ENCODE peak calls at places on chromosome 19, in four cellular contexts. C is Peyer's patch, T is adrenal gland, B is heart left ventricle. I is an unnamed sample. For H3K4me1, the result is how much of the 10 kb centered on the place peaks cover.

GRCh38 chr19:19637523-19638251 is 5.8 kb downstream of the GMIP start:
- DNase-seq in C (no peak), T (no peak), B (no peak), I (no peak)

GRCh38 chr19:54523403-54523802 is 20.8 kb downstream of the LAIR2 start:
- DNase-seq in C (no peak), T (no peak), B (no peak), I (no peak)

GRCh38 chr19:29086182-29086581 is 126.8 kb downstream of the UQCRFS1 start:
- DNase-seq in C (no peak), T (no peak), B (no peak), I (peak)

GRCh38 chr19:53509443-53509842 is 28.5 kb upstream of the ZNF331 start:
- DNase-seq in C (no peak), T (no peak), B (no peak), I (no peak)

GRCh38 chr19:17244618-17245534 is 843 bp downstream of the NR2F6 start:
- DNase-seq in C (peak), T (no peak), B (peak), I (peak)

GRCh38 chr19:12792048-12792852 is 964 bp downstream of the JUNB start:
- DNase-seq in C (peak), T (peak), B (peak), I (peak)

GRCh38 chr19:7788178-7788932 is 25.3 kb downstream of the CLEC4M start:
- DNase-seq in C (no peak), T (no peak), B (no peak), I (no peak)

GRCh38 chr19:5492813-5493409 is 37.7 kb downstream of the ZNRF4 start:
- DNase-seq in C (no peak), T (no peak), B (no peak), I (no peak)

GRCh38 chr19:56949651-56950050 is 109.1 kb upstream of the PEG3 start:
- DNase-seq in C (no peak), T (peak), B (peak), I (no peak)

GRCh38 chr19:56955637-56956216 is 115.2 kb upstream of the PEG3 start:
- DNase-seq in C (no peak), T (no peak), B (no peak), I (no peak)

GRCh38 chr19:56953411-56953810 is 112.9 kb upstream of the PEG3 start:
- DNase-seq in C (no peak), T (no peak), B (no peak), I (no peak)

GRCh38 chr19:56947206-56947605 is 106.7 kb upstream of the PEG3 start:
- DNase-seq in C (no peak), T (no peak), B (no peak), I (no peak)

DNA sequence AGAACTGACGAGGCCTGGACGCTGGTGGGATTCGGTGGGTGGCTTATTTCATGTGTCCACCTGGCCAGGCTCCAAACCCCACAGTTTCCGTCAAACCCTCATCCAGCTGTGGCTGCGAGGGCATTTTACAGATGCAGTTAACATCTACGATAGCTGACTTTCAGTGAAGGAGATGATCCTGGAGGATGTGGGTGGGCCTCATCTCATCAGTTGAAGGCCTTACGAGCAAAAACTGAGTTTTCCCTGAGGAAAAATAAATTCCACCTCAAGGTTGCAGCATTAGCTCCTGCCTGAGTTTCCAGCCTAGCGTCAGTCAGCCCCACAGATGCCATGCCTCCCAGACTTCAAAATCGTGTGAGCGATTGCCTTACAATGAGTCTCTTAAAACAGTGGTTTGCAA is 111.1 kb upstream of the PEG3 start:
- DNase-seq in C (no peak), T (no peak), B (no peak), I (no peak)
- TF ChIP-seq POLR2A in C (no peak), T (no peak), B (no peak), I (no peak)

GRCh38 chr19:15307169-15307568 is 25.2 kb downstream of the BRD4 start:
- DNase-seq in C (no peak), T (no peak), B (no peak), I (no peak)

GRCh38 chr19:15304140-15304705 is 28.1 kb downstream of the BRD4 start:
- DNase-seq in C (no peak), T (no peak), B (peak), I (no peak)

GRCh38 chr19:15303105-15303780 is 29.1 kb downstream of the BRD4 start:
- DNase-seq in C (no peak), T (no peak), B (no peak), I (no peak)

GRCh38 chr19:15300533-15301194 is 31.7 kb downstream of the BRD4 start:
- DNase-seq in C (no peak), T (no peak), B (no peak), I (no peak)

GRCh38 chr19:15305582-15306334 is 26.6 kb downstream of the BRD4 start:
- DNase-seq in C (no peak), T (no peak), B (no peak), I (no peak)
- H3K4me1 ChIP-seq in C (under half), T (under half), B (half or more), I (half or more)

GRCh38 chr19:47561440-47562045 is 11.4 kb downstream of the ZNF541 start:
- DNase-seq in C (no peak), T (no peak), B (no peak), I (no peak)
- H3K27ac ChIP-seq in C (no peak), T (no peak), B (no peak), I (no peak)

GRCh38 chr19:57934820-57935665 is at the start of gene ZNF418:
- DNase-seq in C (peak), T (peak), B (peak), I (peak)
- TF ChIP-seq POLR2A in C (no peak), T (no peak), B (no peak), I (no peak)

GRCh38 chr19:35000647-35001501 is 751 bp downstream of the GRAMD1A start:
- DNase-seq in C (peak), T (no peak), B (peak), I (peak)
- H3K4me1 ChIP-seq in C (under half), T (under half), B (half or more), I (half or more)

DNA sequence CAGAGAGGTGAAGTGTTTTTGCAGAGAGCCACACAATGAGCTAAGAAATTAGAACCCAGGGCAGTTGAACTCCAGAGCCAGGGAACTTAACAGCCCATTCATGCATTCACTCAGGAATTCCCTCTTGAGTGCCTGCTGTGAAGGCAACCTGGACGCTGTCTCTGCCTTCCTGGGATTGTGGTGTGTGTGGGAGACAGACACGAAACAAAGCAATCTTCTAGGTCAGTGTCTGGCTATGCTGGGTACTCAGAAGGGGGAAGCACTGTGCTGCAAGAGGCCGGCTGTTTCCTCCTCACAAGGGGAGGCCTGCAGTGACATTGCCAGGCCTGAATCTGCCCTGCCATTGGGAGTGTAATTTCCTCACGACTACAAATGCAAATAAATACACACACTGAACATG is 9.7 kb downstream of the BCKDHA start:
- DNase-seq in C (no peak), T (no peak), B (peak), I (peak)
- H3K27ac ChIP-seq in C (no peak), T (no peak), B (peak), I (peak)

DNA sequence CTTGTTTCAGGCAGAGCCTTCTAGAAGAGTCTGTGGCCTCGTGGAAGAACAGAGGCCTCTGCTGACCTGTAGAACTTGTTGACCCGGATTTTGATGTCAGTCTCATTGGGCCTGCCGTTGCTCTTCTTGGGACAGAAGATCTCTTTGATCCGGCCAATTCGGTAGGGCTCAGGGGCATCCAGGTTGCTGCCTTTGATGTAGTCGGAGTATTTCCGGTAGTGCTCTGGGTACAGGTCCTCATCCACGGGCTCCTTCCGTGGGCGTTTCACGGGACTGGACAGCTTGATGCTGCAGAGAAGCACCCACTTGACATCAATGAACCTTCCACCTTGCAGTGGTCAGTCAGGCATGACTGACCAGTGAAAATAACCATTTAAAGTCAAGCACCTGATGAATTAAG is 24.0 kb upstream of the EIF3G start:
- DNase-seq in C (no peak), T (no peak), B (no peak), I (no peak)
- TF ChIP-seq POLR2A in C (no peak), T (no peak), B (no peak), I (no peak)

GRCh38 chr19:46890423-46891170 is 29.8 kb downstream of the ARHGAP35 start:
- DNase-seq in C (peak), T (no peak), B (no peak), I (peak)
- H3K4me1 ChIP-seq in C (under half), T (under half), B (under half), I (under half)

GRCh38 chr19:42303101-42303464 is 659 bp upstream of the PAFAH1B3 start:
- DNase-seq in C (no peak), T (no peak), B (no peak), I (no peak)
- H3K27ac ChIP-seq in C (no peak), T (peak), B (no peak), I (peak)

DNA sequence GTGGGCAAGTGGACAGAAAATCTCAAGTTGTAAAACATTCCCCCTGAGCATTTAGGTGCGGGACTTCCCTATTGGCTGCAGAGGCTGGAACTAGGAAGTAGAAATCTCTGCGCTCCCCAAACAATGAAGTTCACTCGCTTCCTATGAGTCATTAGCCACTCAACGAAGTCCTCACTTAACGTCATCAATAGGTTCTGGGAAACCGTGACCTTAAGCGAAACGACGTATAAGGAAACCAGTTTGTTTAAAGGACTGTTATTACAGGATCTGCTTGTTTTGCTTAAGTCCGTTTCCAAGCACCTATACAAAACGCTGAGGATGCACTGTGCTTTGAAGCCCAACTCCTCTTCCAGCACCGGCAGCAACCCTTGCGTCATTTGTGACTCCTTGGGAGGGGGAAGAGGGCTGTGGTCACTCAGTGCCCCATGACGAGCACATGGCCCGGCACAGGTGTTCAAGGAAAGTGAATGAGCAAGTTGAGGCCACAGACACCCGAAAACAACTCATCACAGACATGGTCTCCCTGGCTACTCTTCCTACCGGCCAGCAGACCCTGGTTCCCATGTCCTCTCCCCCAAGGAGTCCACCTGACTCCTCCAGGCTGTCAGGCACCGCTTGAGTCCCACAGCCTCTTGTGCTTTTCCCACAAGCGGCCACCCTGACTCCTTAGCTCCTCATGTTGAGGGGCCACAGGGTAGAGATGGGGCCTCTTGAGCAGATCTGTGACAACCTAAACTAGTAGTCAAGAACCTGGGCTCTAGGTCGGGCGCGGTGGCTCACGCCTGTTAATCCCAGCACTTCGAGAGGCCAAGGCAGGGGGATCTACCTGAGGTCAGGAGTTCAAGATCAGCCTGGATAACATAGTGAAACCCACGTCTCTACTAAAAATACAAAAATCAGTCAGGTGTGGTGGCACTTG is 4.8 kb downstream of the RPS16 start:
- DNase-seq in C (no peak), T (no peak), B (no peak), I (no peak)
- TF ChIP-seq POLR2A in C (no peak), T (no peak), B (no peak), I (no peak)

I was measured in body of pancreas.